ENCODE peak calls at places on chromosomes 7 and 10, in eight cellular contexts. O is epithelial cell of esophagus, A is left ventricle myocardium inferior, G is GM23338, W is lower lobe of right lung, N is lower leg skin, B is fibroblast of the aortic adventitia, Q is astrocyte. M is an unnamed sample.

GRCh38 chr7:113731571-113731970 is 187.2 kb downstream of the PPP1R3A start:
- DNase-seq in O (peak; percentile 11), A (no peak), G (no peak), W (no peak), N (no peak), B (no peak), Q (no peak), M (no peak)

GRCh38 chr7:16431646-16432424 is 10.5 kb upstream of the CRPPA start:
- DNase-seq in O (peak; percentile 58), A (no peak), G (peak; percentile 68), W (no peak), N (peak; percentile 20), B (peak; percentile 38), Q (no peak), M (no peak)

GRCh38 chr7:158123753-158124152 is 463.9 kb downstream of the PTPRN2 start:
- DNase-seq in O (no peak), A (no peak), G (no peak), W (no peak), N (no peak), B (no peak), Q (no peak), M (no peak)

GRCh38 chr7:124482229-124482628 is 283.4 kb downstream of the GPR37 start:
- DNase-seq in O (peak; percentile 8), A (no peak), G (peak; percentile 3), W (no peak), N (no peak), B (no peak), Q (no peak), M (no peak)

GRCh38 chr7:98745722-98746318 is 124.0 kb downstream of the TMEM130 start:
- DNase-seq in O (peak; percentile 45), A (peak; percentile 63), G (peak; percentile 91), W (peak; percentile 79), N (peak; percentile 26), B (peak; percentile 32), Q (no peak), M (peak; percentile 23)

GRCh38 chr10:103493362-103493871 is at the start of gene NEURL1:
- DNase-seq in O (peak; percentile 13), A (no peak), G (peak; percentile 90), W (no peak), N (no peak), B (no peak), Q (no peak), M (no peak)

GRCh38 chr10:60480865-60481563 is 91.3 kb upstream of the ANK3 start:
- DNase-seq in O (peak; percentile 96), A (no peak), G (no peak), W (no peak), N (peak; percentile 40), B (peak; percentile 96), Q (peak; percentile 87), M (peak; percentile 63)

GRCh38 chr7:107501593-107501992 is 31.7 kb downstream of the GPR22 start:
- DNase-seq in O (peak; percentile 73), A (no peak), G (peak; percentile 54), W (no peak), N (no peak), B (peak; percentile 48), Q (no peak), M (peak; percentile 48)

GRCh38 chr10:4450981-4451501 is 375.0 kb upstream of the AKR1E2 start:
- DNase-seq in O (peak; percentile 83), A (no peak), G (peak; percentile 18), W (no peak), N (no peak), B (peak; percentile 85), Q (peak; percentile 83), M (no peak)

GRCh38 chr7:92888-93672 is 99.3 kb upstream of the FAM20C start:
- DNase-seq in O (no peak), A (no peak), G (no peak), W (no peak), N (no peak), B (no peak), Q (no peak), M (no peak)

GRCh38 chr10:119454231-119454804 is 88.2 kb downstream of the RGS10 start:
- DNase-seq in O (no peak), A (no peak), G (peak; percentile 41), W (no peak), N (no peak), B (no peak), Q (no peak), M (no peak)

GRCh38 chr10:28681928-28682750 is 4.8 kb downstream of the BAMBI start:
- DNase-seq in O (no peak), A (no peak), G (no peak), W (no peak), N (no peak), B (no peak), Q (no peak), M (no peak)

GRCh38 chr7:46311951-46312350 is 390.9 kb upstream of the IGFBP3 start:
- DNase-seq in O (no peak), A (no peak), G (no peak), W (no peak), N (no peak), B (no peak), Q (no peak), M (no peak)

GRCh38 chr7:24668922-24669635 is 88.2 kb downstream of the GSDME start:
- DNase-seq in O (peak; percentile 56), A (no peak), G (no peak), W (no peak), N (no peak), B (peak; percentile 23), Q (peak; percentile 17), M (no peak)

GRCh38 chr10:126536656-126537055 is 133.8 kb downstream of the C10orf90 start:
- DNase-seq in O (no peak), A (no peak), G (no peak), W (no peak), N (no peak), B (no peak), Q (no peak), M (no peak)

GRCh38 chr10:86599729-86600128 is 54.6 kb upstream of the OPN4 start:
- DNase-seq in O (peak; percentile 36), A (no peak), G (peak; percentile 79), W (no peak), N (no peak), B (no peak), Q (no peak), M (no peak)

GRCh38 chr10:121774404-121774803 is 153.4 kb downstream of the ATE1 start:
- DNase-seq in O (peak; percentile 51), A (no peak), G (no peak), W (no peak), N (no peak), B (no peak), Q (peak; percentile 39), M (no peak)

GRCh38 chr10:91799580-91799975 is 1.4 kb downstream of the TNKS2 start:
- DNase-seq in O (peak; percentile 77), A (no peak), G (no peak), W (no peak), N (no peak), B (no peak), Q (peak; percentile 33), M (no peak)

GRCh38 chr7:135232720-135233119 is 918 bp upstream of the STRA8 start:
- DNase-seq in O (no peak), A (no peak), G (peak; percentile 70), W (no peak), N (no peak), B (no peak), Q (no peak), M (no peak)
- TF ChIP-seq CTCF in O (no peak), A (no peak), G (peak; percentile 77), W (no peak), N (no peak), B (peak; percentile 3), Q (no peak), M (peak; percentile 53)

GRCh38 chr7:135662123-135662372 is 266 bp upstream of the STMP1 start:
- DNase-seq in O (no peak), A (no peak), G (no peak), W (no peak), N (no peak), B (no peak), Q (no peak), M (no peak)
- TF ChIP-seq CTCF in O (no peak), A (peak; percentile 91), G (no peak), W (no peak), N (no peak), B (no peak), Q (peak; percentile 28), M (no peak)

GRCh38 chr7:83468251-83468739 is 180.6 kb downstream of the SEMA3E start:
- DNase-seq in O (peak; percentile 99), A (peak; percentile 51), G (peak; percentile 83), W (peak; percentile 59), N (peak; percentile 81), B (peak; percentile 98), Q (peak; percentile 98), M (peak; percentile 99)

GRCh38 chr7:83465643-83466042 is 183.3 kb downstream of the SEMA3E start:
- DNase-seq in O (no peak), A (no peak), G (no peak), W (no peak), N (no peak), B (no peak), Q (no peak), M (no peak)

GRCh38 chr7:83467493-83467892 is 181.4 kb downstream of the SEMA3E start:
- DNase-seq in O (no peak), A (no peak), G (peak; percentile 45), W (no peak), N (no peak), B (no peak), Q (no peak), M (no peak)

GRCh38 chr7:83466187-83466923 is 182.6 kb downstream of the SEMA3E start:
- DNase-seq in O (no peak), A (no peak), G (no peak), W (no peak), N (no peak), B (no peak), Q (no peak), M (no peak)

DNA sequence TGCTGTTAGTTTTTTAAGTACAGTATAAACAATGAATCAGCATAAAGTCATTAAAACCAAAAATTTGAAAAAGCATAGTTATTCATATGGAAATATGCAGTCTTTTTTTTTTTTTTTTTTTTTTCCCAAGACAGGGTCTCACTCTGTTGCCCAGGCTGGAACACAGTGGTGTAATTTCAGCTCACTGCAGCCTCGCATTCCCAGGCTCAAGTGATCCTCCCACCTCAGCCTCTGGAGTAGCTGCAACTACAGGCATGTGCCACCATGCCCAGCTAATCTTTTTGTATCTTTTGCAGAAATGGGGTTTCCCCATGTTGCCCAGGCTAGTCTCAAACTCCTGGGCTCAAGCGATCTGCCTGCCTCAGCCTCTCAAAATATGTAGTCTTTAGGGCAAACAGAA is 182.0 kb downstream of the SEMA3E start:
- DNase-seq in O (peak; percentile 34), A (no peak), G (peak; percentile 51), W (no peak), N (no peak), B (no peak), Q (no peak), M (no peak)
- TF ChIP-seq CTCF in O (no peak), A (no peak), G (no peak), W (no peak), N (no peak), B (no peak), Q (no peak), M (no peak)

DNA sequence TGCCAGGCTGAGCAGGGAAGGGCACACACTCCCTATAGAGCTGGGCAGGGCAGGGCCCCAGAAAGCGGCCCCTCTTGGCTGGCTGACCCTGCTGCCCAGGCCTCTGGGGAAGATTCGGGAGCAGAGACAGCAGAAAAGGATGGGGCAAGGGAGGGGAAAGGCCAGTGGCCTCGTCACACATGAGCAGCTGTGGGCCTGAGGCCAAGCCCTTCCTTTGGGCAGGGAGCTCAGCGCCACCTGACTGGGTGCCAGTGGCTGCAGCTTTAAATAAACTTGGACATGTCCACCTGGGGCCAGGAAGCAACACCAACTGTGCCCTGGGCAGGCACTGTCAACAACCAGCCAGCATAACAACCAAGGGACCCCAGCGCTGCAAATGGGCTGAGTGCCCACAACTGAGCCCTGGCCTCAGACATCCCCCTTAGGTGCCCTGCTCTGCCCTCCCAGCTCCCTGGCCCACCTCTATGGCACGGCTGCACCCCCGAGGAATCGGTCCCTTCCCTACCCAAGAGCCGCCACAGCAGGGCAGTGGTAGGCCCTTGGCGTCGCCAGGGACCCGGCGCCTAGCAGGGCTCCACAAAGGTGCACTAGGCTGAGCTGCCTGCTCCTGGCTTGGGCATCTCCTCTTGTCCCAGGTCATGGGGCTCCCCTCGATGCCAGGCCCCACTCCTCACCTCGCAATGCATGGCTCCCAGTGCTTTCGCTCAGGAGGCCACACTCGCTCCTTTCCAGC is 2.6 kb downstream of the CAMK2B start:
- DNase-seq in O (no peak), A (peak; percentile 84), G (no peak), W (no peak), N (peak; percentile 12), B (no peak), Q (no peak), M (no peak)
- TF ChIP-seq CTCF in O (no peak), A (no peak), G (no peak), W (no peak), N (no peak), B (no peak), Q (no peak), M (no peak)

M was measured in brain microvascular endothelial cell.